ENCODE peak calls at places on chromosomes 6 and 20, in ten cellular contexts. N is ovary, P is A549, A is body of pancreas, F is prostate gland, Y is Peyer's patch, T is heart left ventricle, K is esophagus muscularis mucosa, S is stomach, D is IMR-90. U is an unnamed sample.
A peak's percentile ranks its signal among the peaks of the same experiment; 100 is the strongest.

GRCh38 chr6:56767435-56767834 is 124.7 kb upstream of the DST start:
- DNase-seq in N (no peak), P (no peak), A (no peak), F (no peak), Y (no peak), T (no peak), K (no peak), S (no peak), D (no peak), U (no peak)

GRCh38 chr20:8780926-8781325 is 288.0 kb upstream of the PLCB4 start:
- DNase-seq in N (no peak), P (no peak), A (no peak), F (no peak), Y (no peak), T (no peak), K (no peak), S (no peak), D (no peak), U (no peak)

GRCh38 chr20:59355242-59355641 is 54.8 kb downstream of the EDN3 start:
- DNase-seq in N (no peak), P (no peak), A (no peak), F (no peak), Y (no peak), T (no peak), K (no peak), S (no peak), D (no peak), U (no peak)

GRCh38 chr6:85464260-85464644 is 14.4 kb downstream of the NT5E start:
- DNase-seq in N (no peak), P (peak; percentile 58), A (no peak), F (no peak), Y (no peak), T (no peak), K (peak; percentile 81), S (no peak), D (peak; percentile 98), U (no peak)

GRCh38 chr20:19867940-19868371 is 109.9 kb downstream of the RIN2 start:
- DNase-seq in N (no peak), P (no peak), A (peak; percentile 58), F (no peak), Y (no peak), T (no peak), K (no peak), S (no peak), D (no peak), U (no peak)

GRCh38 chr6:139784222-139784769 is 409.8 kb upstream of the CITED2 start:
- DNase-seq in N (no peak), P (no peak), A (no peak), F (no peak), Y (no peak), T (no peak), K (no peak), S (no peak), D (peak; percentile 6), U (peak; percentile 4)

GRCh38 chr20:34947336-34947735 is 8.3 kb downstream of the GSS start:
- DNase-seq in N (no peak), P (no peak), A (no peak), F (no peak), Y (no peak), T (no peak), K (no peak), S (no peak), D (no peak), U (no peak)

GRCh38 chr6:17418281-17419188 is 25.1 kb downstream of the CAP2 start:
- DNase-seq in N (no peak), P (peak; percentile 27), A (no peak), F (no peak), Y (no peak), T (no peak), K (no peak), S (no peak), D (peak; percentile 53), U (no peak)

GRCh38 chr6:79614326-79615285 is 16.5 kb upstream of the SH3BGRL2 start:
- DNase-seq in N (no peak), P (no peak), A (no peak), F (no peak), Y (no peak), T (no peak), K (no peak), S (no peak), D (no peak), U (peak; percentile 7)

GRCh38 chr6:80991316-80991715 is 761.2 kb downstream of the TENT5A start:
- DNase-seq in N (no peak), P (no peak), A (no peak), F (no peak), Y (no peak), T (no peak), K (no peak), S (no peak), D (no peak), U (no peak)

GRCh38 chr6:77669913-77670312 is 17.1 kb downstream of the MEI4 start:
- DNase-seq in N (no peak), P (no peak), A (no peak), F (no peak), Y (no peak), T (no peak), K (no peak), S (no peak), D (no peak), U (no peak)

GRCh38 chr20:53878262-53879047 is 191.9 kb downstream of the BCAS1 start:
- DNase-seq in N (no peak), P (no peak), A (no peak), F (no peak), Y (no peak), T (no peak), K (no peak), S (no peak), D (no peak), U (no peak)

GRCh38 chr20:60224914-60225313 is 266.7 kb downstream of the CDH26 start:
- DNase-seq in N (no peak), P (peak; percentile 31), A (no peak), F (no peak), Y (no peak), T (no peak), K (no peak), S (no peak), D (no peak), U (peak; percentile 13)

GRCh38 chr6:31498748-31499147 is 803 bp downstream of the MICB start:
- DNase-seq in N (no peak), P (no peak), A (no peak), F (no peak), Y (no peak), T (no peak), K (peak; percentile 72), S (no peak), D (no peak), U (no peak)

GRCh38 chr6:137389150-137389664 is 105.0 kb downstream of the OLIG3 start:
- DNase-seq in N (no peak), P (no peak), A (peak; percentile 32), F (no peak), Y (peak; percentile 69), T (no peak), K (no peak), S (no peak), D (no peak), U (no peak)

GRCh38 chr6:39791850-39792500 is at the start of gene DAAM2:
- DNase-seq in N (peak; percentile 86), P (no peak), A (peak; percentile 67), F (no peak), Y (no peak), T (peak; percentile 85), K (peak; percentile 87), S (peak; percentile 64), D (peak; percentile 41), U (no peak)
- TF ChIP-seq POLR2A in N (peak; percentile 74), P (no peak), A (peak; percentile 10), F (no peak), Y (no peak), T (no peak), K (peak; percentile 24), S (no peak), D (no peak), U (no peak)

GRCh38 chr6:28985396-28986164 is 19.5 kb downstream of the ZNF311 start:
- DNase-seq in N (peak; percentile 87), P (peak; percentile 97), A (peak; percentile 93), F (peak; percentile 94), Y (peak; percentile 32), T (peak; percentile 81), K (peak; percentile 93), S (peak; percentile 86), D (peak; percentile 98), U (peak; percentile 76)
- TF ChIP-seq POLR2A in N (peak; percentile 48), P (peak; percentile 40), A (peak; percentile 71), F (no peak), Y (peak; percentile 46), T (no peak), K (no peak), S (no peak), D (peak; percentile 34), U (no peak)

DNA sequence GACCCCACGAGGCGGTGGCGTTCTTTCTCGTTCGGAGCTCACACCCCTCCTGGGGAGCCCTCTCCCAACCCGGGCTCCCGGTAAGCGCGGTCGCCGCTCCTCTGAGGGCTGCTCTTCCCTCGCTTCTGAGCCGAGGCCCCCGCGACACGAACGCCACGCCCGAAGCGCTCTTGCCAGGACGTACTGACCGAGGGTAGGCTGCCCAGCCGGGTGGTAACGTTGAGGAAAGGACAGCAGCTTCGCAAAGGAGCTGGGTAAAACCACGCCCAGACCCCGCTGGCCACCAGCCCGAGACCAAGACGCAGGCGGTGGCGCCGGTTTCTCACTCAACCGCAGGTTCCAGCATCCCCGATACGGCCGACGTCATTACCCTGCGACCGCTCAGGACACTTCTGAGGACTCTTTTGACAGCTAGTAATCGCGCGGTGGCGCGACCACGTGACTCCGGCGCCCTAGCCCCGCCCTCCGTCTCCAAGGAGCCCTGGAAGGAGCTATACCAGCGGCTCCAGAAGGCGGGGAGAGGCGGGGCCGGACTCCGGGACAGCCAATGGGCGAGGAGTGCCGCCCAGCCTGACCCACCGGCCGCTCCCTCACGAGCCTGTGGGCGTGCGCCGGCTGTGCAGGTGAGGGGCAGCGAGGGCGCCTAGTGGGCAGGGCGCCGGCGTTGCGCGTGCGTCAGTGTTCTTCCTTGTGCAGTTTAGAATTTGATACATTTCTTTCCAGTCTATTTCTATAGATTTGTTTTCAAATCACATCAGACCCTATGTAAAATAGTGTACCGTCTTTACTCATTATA is 4.0 kb upstream of the GZF1 start:
- DNase-seq in N (peak; percentile 100), P (peak; percentile 100), A (peak; percentile 100), F (peak; percentile 100), Y (peak; percentile 100), T (peak; percentile 100), K (peak; percentile 100), S (peak; percentile 100), D (peak; percentile 99), U (peak; percentile 100)
- TF ChIP-seq POLR2A in N (peak; percentile 54), P (peak; percentile 72), A (peak; percentile 89), F (peak; percentile 68), Y (peak; percentile 80), T (no peak), K (peak; percentile 76), S (no peak), D (peak; percentile 91), U (peak; percentile 90)

DNA sequence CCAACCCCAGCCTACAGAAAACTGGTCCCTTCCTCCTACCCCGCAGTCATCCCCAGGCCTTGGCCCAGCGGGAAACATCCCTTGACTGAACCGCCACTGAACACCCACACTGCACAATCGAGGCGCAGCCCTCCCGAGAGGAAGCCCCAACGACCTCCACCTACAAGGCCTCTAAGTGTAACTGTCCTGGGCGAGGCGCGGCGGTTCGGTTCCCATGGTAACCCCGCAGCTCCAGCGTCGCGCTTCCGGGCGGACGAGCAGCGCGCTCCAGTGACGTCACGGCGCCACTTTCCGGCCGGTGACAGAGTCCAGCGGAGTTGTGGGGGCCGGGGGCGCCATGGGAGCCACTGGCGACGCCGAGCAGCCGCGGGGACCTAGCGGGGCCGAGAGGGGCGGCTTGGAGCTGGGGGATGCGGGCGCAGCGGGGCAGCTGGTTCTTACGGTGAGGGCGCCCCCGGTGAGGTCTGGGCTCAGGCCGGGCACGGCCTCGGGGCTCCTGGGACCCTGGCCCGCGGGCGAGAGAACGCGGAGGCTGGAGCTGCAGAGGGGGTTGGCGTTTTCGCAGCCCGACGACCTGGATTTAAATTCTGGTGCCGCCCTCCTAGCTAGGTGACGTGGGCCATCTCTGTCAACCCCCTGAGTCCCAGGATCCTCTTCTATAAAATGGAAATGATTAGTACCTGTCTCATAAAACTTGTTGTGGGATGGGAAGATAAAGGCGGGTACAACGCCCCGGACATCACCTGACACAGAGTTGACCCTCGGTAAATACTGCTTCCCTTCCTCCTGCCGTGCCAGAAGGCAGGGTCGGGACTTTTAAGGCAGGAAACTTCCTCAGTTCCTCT is at the start of the genes DNTTIP1 and WFDC3:
- DNase-seq in N (peak; percentile 95), P (peak; percentile 93), A (peak; percentile 94), F (peak; percentile 81), Y (peak; percentile 88), T (peak; percentile 97), K (peak; percentile 97), S (peak; percentile 92), D (peak; percentile 85), U (peak; percentile 97)
- TF ChIP-seq POLR2A in N (peak; percentile 74), P (peak; percentile 70), A (peak; percentile 75), F (peak; percentile 60), Y (peak; percentile 86), T (no peak), K (peak; percentile 83), S (no peak), D (peak; percentile 81), U (peak; percentile 75)